ENCODE peak calls at places on chromosomes 3 and 15, in eight cellular contexts. N, T, C, G, L, Q, V and J are unnamed samples.

GRCh38 chr15:68410466-68411200 is 21.3 kb downstream of the ITGA11 start:
- DNase-seq in N (no peak), T (no peak), C (no peak), G (peak; percentile 12), L (peak; percentile 17), Q (no peak), V (no peak), J (no peak)

GRCh38 chr3:37480003-37480402 is 305.6 kb upstream of the LRRFIP2 start:
- DNase-seq in N (no peak), T (no peak), C (no peak), G (no peak), L (no peak), Q (no peak), V (no peak), J (no peak)

GRCh38 chr3:39141211-39141995 is 12.0 kb downstream of the CSRNP1 start:
- DNase-seq in N (no peak), T (peak; percentile 32), C (peak; percentile 82), G (peak; percentile 20), L (no peak), Q (no peak), V (no peak), J (no peak)

GRCh38 chr3:165903885-165904284 is 66.7 kb upstream of the BCHE start:
- DNase-seq in N (no peak), T (no peak), C (no peak), G (no peak), L (no peak), Q (no peak), V (no peak), J (no peak)

GRCh38 chr15:38536201-38536676 is 28.4 kb downstream of the RASGRP1 start:
- DNase-seq in N (no peak), T (no peak), C (no peak), G (peak; percentile 36), L (no peak), Q (peak; percentile 72), V (no peak), J (no peak)

GRCh38 chr15:95405447-95405846 is 925.1 kb upstream of the NR2F2 start:
- DNase-seq in N (no peak), T (peak; percentile 60), C (no peak), G (no peak), L (no peak), Q (no peak), V (no peak), J (no peak)

GRCh38 chr3:122975924-122976293 is 51.7 kb downstream of the SEMA5B start:
- DNase-seq in N (no peak), T (no peak), C (no peak), G (no peak), L (no peak), Q (no peak), V (no peak), J (no peak)

GRCh38 chr3:180048840-180049239 is 12.1 kb upstream of the PEX5L start:
- DNase-seq in N (no peak), T (no peak), C (no peak), G (no peak), L (no peak), Q (no peak), V (no peak), J (no peak)

GRCh38 chr3:49720383-49721164 is 1.1 kb upstream of the AMIGO3 start:
- DNase-seq in N (no peak), T (no peak), C (no peak), G (no peak), L (peak; percentile 45), Q (peak; percentile 79), V (no peak), J (no peak)

GRCh38 chr3:36965440-36965839 is 20.6 kb upstream of the TRANK1 start:
- DNase-seq in N (no peak), T (no peak), C (no peak), G (no peak), L (no peak), Q (peak; percentile 8), V (no peak), J (no peak)

GRCh38 chr15:40103124-40103858 is 5.4 kb downstream of the BMF start:
- DNase-seq in N (peak; percentile 65), T (peak; percentile 84), C (peak; percentile 98), G (peak; percentile 87), L (peak; percentile 68), Q (peak; percentile 97), V (peak; percentile 68), J (no peak)

GRCh38 chr3:53633197-53633787 is 138.9 kb downstream of the CACNA1D start:
- DNase-seq in N (no peak), T (no peak), C (no peak), G (no peak), L (no peak), Q (no peak), V (no peak), J (no peak)

GRCh38 chr15:61518191-61518950 is 289.3 kb upstream of the RORA start:
- DNase-seq in N (no peak), T (peak; percentile 14), C (peak; percentile 51), G (no peak), L (no peak), Q (no peak), V (no peak), J (no peak)

GRCh38 chr3:188796122-188796631 is 375.6 kb upstream of the TPRG1 start:
- DNase-seq in N (no peak), T (peak; percentile 53), C (no peak), G (no peak), L (no peak), Q (peak; percentile 83), V (no peak), J (no peak)

GRCh38 chr15:66884661-66885237 is 180.7 kb upstream of the SMAD3 start:
- DNase-seq in N (no peak), T (no peak), C (no peak), G (no peak), L (peak; percentile 30), Q (no peak), V (no peak), J (no peak)

GRCh38 chr3:72702390-72702789 is 145.9 kb downstream of the SHQ1 start:
- DNase-seq in N (no peak), T (no peak), C (no peak), G (no peak), L (no peak), Q (no peak), V (no peak), J (no peak)

GRCh38 chr3:153977148-153977547 is 144.0 kb upstream of the ARHGEF26 start:
- DNase-seq in N (peak; percentile 7), T (peak; percentile 31), C (no peak), G (peak; percentile 45), L (no peak), Q (peak; percentile 47), V (no peak), J (no peak)

GRCh38 chr3:123819949-123820348 is 64.2 kb downstream of the MYLK start:
- DNase-seq in N (no peak), T (no peak), C (no peak), G (no peak), L (no peak), Q (no peak), V (no peak), J (no peak)